ENCODE peak calls at places on chromosomes 2 and 18, in eight cellular contexts. K, L, D, N, Y, M, B and U are unnamed samples.

GRCh38 chr2:40740419-40740818 is 288.5 kb upstream of the SLC8A1 start:
- DNase-seq in M (no peak), B (no peak), L (no peak), N (no peak), D (no peak), K (no peak), Y (peak), U (no peak)

GRCh38 chr2:100260712-100261620 is 61.3 kb downstream of the LONRF2 start:
- DNase-seq in Y (peak), N (peak), K (peak), D (peak), L (peak), B (no peak), M (no peak), U (peak)

GRCh38 chr2:86441789-86442641 is 844 bp downstream of the KDM3A start:
- DNase-seq in B (peak), Y (peak), L (peak), M (peak), K (peak), D (peak), N (peak), U (peak)

GRCh38 chr2:171880774-171881173 is 13.3 kb downstream of the SLC25A12 start:
- DNase-seq in B (no peak), K (no peak), D (no peak), N (no peak), L (no peak), M (no peak), Y (no peak), U (no peak)

GRCh38 chr2:1631292-1632005 is 112.9 kb downstream of the PXDN start:
- DNase-seq in B (no peak), Y (no peak), D (no peak), L (no peak), N (no peak), K (no peak), M (no peak), U (no peak)

GRCh38 chr2:148888003-148888501 is 13.0 kb downstream of the KIF5C start:
- DNase-seq in L (no peak), Y (peak), N (no peak), B (no peak), K (peak), D (peak), M (no peak), U (no peak)

GRCh38 chr2:173963323-173963816 is 1.8 kb downstream of the SP3 start:
- DNase-seq in K (peak), B (peak), L (peak), Y (no peak), N (peak), M (peak), D (peak), U (no peak)

GRCh38 chr2:98559581-98559980 is 48.7 kb downstream of the COA5 start:
- DNase-seq in L (no peak), K (no peak), B (no peak), D (no peak), M (no peak), Y (no peak), N (no peak), U (no peak)

GRCh38 chr2:42084231-42084671 is 36.4 kb downstream of the PKDCC start:
- DNase-seq in Y (no peak), K (no peak), N (peak), M (no peak), D (no peak), B (no peak), L (peak), U (peak)

GRCh38 chr2:130251865-130252620 is 53.8 kb upstream of the TUBA3E start:
- DNase-seq in M (no peak), K (no peak), L (no peak), Y (peak), B (no peak), N (no peak), D (peak), U (no peak)

GRCh38 chr18:49520661-49521145 is 33.7 kb upstream of the C18orf32 start:
- DNase-seq in B (no peak), Y (no peak), K (no peak), L (peak), N (no peak), D (peak), M (no peak), U (peak)

GRCh38 chr2:187553908-187554703 is at the start of gene TFPI:
- DNase-seq in D (no peak), L (peak), M (peak), K (peak), N (peak), B (no peak), Y (peak), U (peak)

GRCh38 chr18:35059280-35059927 is 18.2 kb downstream of the MAPRE2 start:
- DNase-seq in L (no peak), D (peak), Y (no peak), K (no peak), M (no peak), B (no peak), N (no peak), U (no peak)

GRCh38 chr18:34773378-34773777 is 63.3 kb downstream of the DTNA start:
- DNase-seq in K (no peak), Y (no peak), B (no peak), M (no peak), D (no peak), N (no peak), L (peak), U (no peak)

GRCh38 chr18:54946149-54946581 is 13.1 kb downstream of the CCDC68 start:
- DNase-seq in L (no peak), D (no peak), K (no peak), B (no peak), M (no peak), Y (peak), N (peak), U (peak)

GRCh38 chr2:214265991-214266489 is 144.8 kb upstream of the VWC2L start:
- DNase-seq in K (no peak), Y (no peak), L (no peak), B (no peak), M (no peak), N (no peak), D (no peak), U (no peak)

GRCh38 chr18:49890041-49890440 is 76.7 kb upstream of the ACAA2 start:
- DNase-seq in K (no peak), Y (no peak), N (no peak), D (no peak), L (no peak), B (no peak), M (no peak), U (no peak)

GRCh38 chr18:45954070-45954712 is 12.9 kb downstream of the EPG5 start:
- DNase-seq in N (peak), Y (no peak), M (no peak), K (no peak), D (no peak), L (peak), B (no peak), U (peak)

GRCh38 chr2:234823196-234823876 is 128.5 kb upstream of the SH3BP4 start:
- DNase-seq in Y (no peak), K (no peak), D (no peak), L (peak), B (no peak), N (no peak), M (no peak), U (no peak)

GRCh38 chr2:182616471-182617393 is 99.3 kb upstream of the DNAJC10 start:
- DNase-seq in N (peak), L (peak), D (no peak), K (no peak), Y (no peak), B (no peak), M (no peak), U (peak)

GRCh38 chr18:56831988-56832387 is 180.8 kb downstream of the WDR7 start:
- DNase-seq in D (no peak), M (no peak), N (no peak), Y (no peak), B (no peak), L (no peak), K (no peak), U (no peak)

GRCh38 chr2:234033174-234033573 is 17.3 kb upstream of the SPP2 start:
- DNase-seq in B (no peak), D (no peak), N (no peak), Y (no peak), M (no peak), K (no peak), L (no peak), U (no peak)

GRCh38 chr2:144432014-144432413 is 87.9 kb downstream of the ZEB2 start:
- DNase-seq in M (no peak), N (no peak), K (no peak), Y (no peak), D (no peak), B (no peak), L (no peak), U (no peak)

GRCh38 chr18:36634573-36635216 is 194.1 kb downstream of the TPGS2 start:
- DNase-seq in D (no peak), Y (no peak), B (no peak), N (no peak), M (no peak), L (no peak), K (no peak), U (no peak)

GRCh38 chr2:188201639-188202038 is 90.0 kb upstream of the GULP1 start:
- DNase-seq in K (no peak), D (no peak), L (no peak), M (no peak), B (no peak), Y (no peak), N (no peak), U (no peak)

GRCh38 chr2:37797081-37797480 is 125.6 kb upstream of the CDC42EP3 start:
- DNase-seq in L (no peak), M (no peak), K (no peak), Y (no peak), B (no peak), D (no peak), N (no peak), U (peak)

GRCh38 chr2:197803033-197803444 is 1.4 kb upstream of the PLCL1 start:
- DNase-seq in N (peak), Y (peak), M (no peak), B (no peak), D (peak), K (peak), L (peak), U (no peak)

GRCh38 chr2:241869087-241869961 is at the start of gene RTP5:
- DNase-seq in K (no peak), N (no peak), L (no peak), B (no peak), D (peak), M (no peak), Y (no peak), U (no peak)

GRCh38 chr2:113685471-113685870 is 58.4 kb downstream of the RABL2A start:
- DNase-seq in M (no peak), D (no peak), N (no peak), Y (no peak), L (no peak), B (no peak), K (no peak), U (no peak)

GRCh38 chr2:202032841-202033316 is 776 bp upstream of the FZD7 start:
- DNase-seq in D (no peak), L (peak), N (peak), M (peak), K (peak), Y (peak), B (no peak), U (peak)

GRCh38 chr2:147829106-147829505 is 15.7 kb upstream of the ACVR2A start:
- DNase-seq in L (peak), D (peak), K (no peak), M (peak), N (peak), B (no peak), Y (no peak), U (no peak)

GRCh38 chr2:29910960-29911359 is 10.4 kb downstream of the ALK start:
- DNase-seq in L (no peak), K (no peak), N (no peak), D (no peak), Y (no peak), M (no peak), B (no peak), U (no peak)

GRCh38 chr18:8046421-8046820 is 479.3 kb downstream of the PTPRM start:
- DNase-seq in L (no peak), Y (no peak), D (no peak), N (no peak), B (no peak), M (no peak), K (no peak), U (no peak)